ENCODE peak calls at places on chromosomes 3 and 15, in ten cellular contexts. Z is cerebellum; S is MV-4-11; U is activated T-helper 9 cell treated with anti-CD3 and anti-CD28 coated beads, Interleukin-2, amount 50 U/mL, for 16 hours; O is GM06990; Q is posterior vena cava; C is activated CD8-positive, alpha-beta T cell treated with anti-CD3 and anti-CD28 coated beads, Interleukin-2, amount 10 ng/mL, durations not matched to agents 7 days and 5 days; H is H7; Y is NCI-H1417; V is COR-L47. P is an unnamed sample.

GRCh38 chr15:81106560-81106959 is 27.5 kb upstream of the CFAP161 start:
- DNase-seq in Z (peak; percentile 81), O (peak; percentile 17), U (no peak), C (peak; percentile 58), S (peak; percentile 42), Q (no peak), H (peak; percentile 46), V (peak; percentile 30), Y (peak; percentile 48), P (peak; percentile 50)

GRCh38 chr3:65402597-65402996 is 636.1 kb downstream of the MAGI1 start:
- DNase-seq in S (peak; percentile 42), O (no peak), Y (no peak), Q (no peak), U (no peak), C (no peak), V (no peak), H (no peak), Z (peak; percentile 62), P (peak; percentile 94)

GRCh38 chr3:124401841-124402240 is 328.4 kb upstream of the UMPS start:
- DNase-seq in S (no peak), Z (no peak), U (no peak), Q (no peak), O (no peak), H (no peak), C (no peak), Y (no peak), V (no peak), P (no peak)

GRCh38 chr3:106333911-106334618 is 465.3 kb upstream of the CBLB start:
- DNase-seq in U (peak; percentile 48), V (no peak), Y (no peak), C (peak; percentile 56), S (peak; percentile 40), Z (no peak), H (no peak), O (no peak), Q (no peak), P (no peak)

GRCh38 chr3:58177747-58178527 is 32.8 kb downstream of the DNASE1L3 start:
- DNase-seq in V (no peak), Y (peak; percentile 58), Z (peak; percentile 85), O (peak; percentile 86), S (peak; percentile 67), Q (peak; percentile 98), U (peak; percentile 82), C (peak; percentile 91), H (peak; percentile 95), P (peak; percentile 79)

GRCh38 chr3:195184716-195185421 is 86.1 kb downstream of the XXYLT1 start:
- DNase-seq in S (no peak), H (no peak), C (no peak), Z (no peak), O (no peak), V (no peak), U (no peak), Y (no peak), Q (no peak), P (no peak)

GRCh38 chr15:62323353-62323752 is 158.3 kb upstream of the C2CD4B start:
- DNase-seq in Z (no peak), Q (no peak), U (no peak), S (no peak), H (no peak), V (no peak), O (no peak), C (no peak), Y (no peak), P (no peak)

GRCh38 chr15:38073278-38073930 is 139.0 kb downstream of the TMCO5A start:
- DNase-seq in Q (no peak), U (no peak), H (no peak), C (no peak), Y (no peak), O (no peak), Z (no peak), S (no peak), V (no peak), P (peak; percentile 53)

GRCh38 chr3:8470801-8471200 is 30.8 kb upstream of the LMCD1 start:
- DNase-seq in C (no peak), Z (no peak), U (no peak), Q (no peak), Y (no peak), O (no peak), V (no peak), S (no peak), H (no peak), P (no peak)

GRCh38 chr3:14142567-14143270 is 17.9 kb downstream of the TMEM43 start:
- DNase-seq in H (no peak), Y (no peak), V (no peak), Z (no peak), C (no peak), O (no peak), S (no peak), Q (peak; percentile 43), U (peak; percentile 39), P (no peak)

GRCh38 chr15:28094732-28095521 is 4.2 kb downstream of the OCA2 start:
- DNase-seq in Z (peak; percentile 30), Y (peak; percentile 10), C (no peak), O (no peak), S (no peak), U (peak; percentile 30), H (peak; percentile 82), Q (peak; percentile 82), V (no peak), P (no peak)

GRCh38 chr15:52546031-52546751 is 17.5 kb upstream of the MYO5A start:
- DNase-seq in C (peak; percentile 58), H (no peak), V (no peak), Y (no peak), Z (no peak), Q (no peak), S (no peak), U (no peak), O (no peak), P (no peak)

GRCh38 chr3:185362850-185363661 is at the start of gene MAP3K13:
- DNase-seq in U (no peak), S (peak; percentile 89), V (peak; percentile 97), H (peak; percentile 85), Y (peak; percentile 92), Q (peak; percentile 89), Z (peak; percentile 91), C (peak; percentile 59), O (peak; percentile 52), P (peak; percentile 74)

P was measured in MG63.